ENCODE peak calls at places on chromosomes 5 and 9, in six cellular contexts. F is transverse colon; S is sciatic nerve; P is aorta; B is stimulated activated CD4-positive, alpha-beta T cell treated with anti-CD3 and anti-CD28 coated beads, Interleukin-2, amount 100 ng/mL, for 24 hours; Z is GM20000. O is an unnamed sample.

GRCh38 chr5:133081716-133082115 is 29.9 kb downstream of the HSPA4 start:
- DNase-seq in F (no peak), Z (no peak), P (no peak), S (no peak), B (no peak), O (no peak)

GRCh38 chr5:126600631-126601511 is at the start of gene PHAX:
- DNase-seq in S (peak; percentile 85), B (peak; percentile 78), F (peak; percentile 86), P (peak; percentile 91), Z (peak; percentile 94), O (peak; percentile 63)

GRCh38 chr9:112233769-112234168 is 58.7 kb upstream of the SUSD1 start:
- DNase-seq in S (no peak), F (no peak), P (no peak), B (no peak), Z (no peak), O (no peak)

GRCh38 chr9:34443533-34443932 is 14.8 kb downstream of the FAM219A start:
- DNase-seq in F (no peak), B (no peak), Z (no peak), P (no peak), S (no peak), O (no peak)

GRCh38 chr9:99449726-99450125 is 227.6 kb downstream of the SEC61B start:
- DNase-seq in P (no peak), S (no peak), B (no peak), Z (no peak), F (no peak), O (no peak)

GRCh38 chr5:132546108-132546507 is 2.8 kb upstream of the IL5 start:
- DNase-seq in P (no peak), Z (no peak), B (peak; percentile 67), S (no peak), F (no peak), O (no peak)

GRCh38 chr5:67983251-67983941 is 232.2 kb upstream of the PIK3R1 start:
- DNase-seq in B (no peak), F (no peak), P (no peak), Z (no peak), S (no peak), O (no peak)

GRCh38 chr9:19999491-20000057 is 210.7 kb upstream of the SLC24A2 start:
- DNase-seq in B (peak; percentile 66), S (no peak), P (no peak), F (no peak), Z (peak; percentile 56), O (no peak)

GRCh38 chr9:136840877-136841645 is 1.2 kb upstream of the AJM1 start:
- DNase-seq in S (no peak), P (no peak), F (peak; percentile 81), Z (no peak), B (no peak), O (no peak)

GRCh38 chr5:173888473-173889135 is 455 bp downstream of the CPEB4 start:
- DNase-seq in B (no peak), F (peak; percentile 35), Z (no peak), S (peak; percentile 69), P (peak; percentile 79), O (no peak)

GRCh38 chr9:122261469-122261881 is 3.2 kb downstream of the RBM18 start:
- DNase-seq in B (no peak), P (peak; percentile 89), F (peak; percentile 64), S (peak; percentile 79), Z (no peak), O (peak; percentile 76)

GRCh38 chr9:88433583-88434240 is 45.5 kb downstream of the SPIN1 start:
- DNase-seq in Z (no peak), S (no peak), B (no peak), P (no peak), F (no peak), O (no peak)

GRCh38 chr5:64972591-64972990 is 203.9 kb downstream of the CWC27 start:
- DNase-seq in P (no peak), B (no peak), F (no peak), Z (no peak), S (no peak), O (no peak)

GRCh38 chr9:69882998-69883565 is 62.5 kb downstream of the CFAP95 start:
- DNase-seq in F (no peak), Z (no peak), S (no peak), P (no peak), B (no peak), O (no peak)

GRCh38 chr9:1049641-1050040 is 516 bp upstream of the DMRT2 start:
- DNase-seq in Z (no peak), B (no peak), S (no peak), P (no peak), F (peak; percentile 42), O (no peak)

GRCh38 chr5:154461531-154461930 is 15.7 kb downstream of the SAP30L start:
- DNase-seq in S (no peak), B (no peak), F (no peak), P (no peak), Z (no peak), O (no peak)

GRCh38 chr9:23587433-23587832 is 238.6 kb downstream of the ELAVL2 start:
- DNase-seq in S (peak; percentile 57), F (no peak), B (no peak), P (no peak), Z (no peak), O (peak; percentile 66)

GRCh38 chr5:168934186-168934585 is 355.0 kb upstream of the PANK3 start:
- DNase-seq in B (no peak), F (no peak), P (no peak), S (no peak), Z (no peak), O (no peak)

GRCh38 chr9:89278997-89279739 is 31.8 kb upstream of the CKS2 start:
- DNase-seq in F (no peak), Z (peak; percentile 72), S (no peak), B (no peak), P (no peak), O (no peak)

GRCh38 chr5:173727839-173728778 is 111.7 kb upstream of the BOD1 start:
- DNase-seq in S (no peak), F (no peak), Z (no peak), P (no peak), B (no peak), O (no peak)

GRCh38 chr9:116686693-116687073 is 422 bp upstream of the TRIM32 start:
- DNase-seq in F (no peak), Z (peak; percentile 26), B (no peak), S (no peak), P (no peak), O (no peak)

GRCh38 chr9:125493384-125493783 is 213.6 kb downstream of the MAPKAP1 start:
- DNase-seq in B (no peak), F (peak; percentile 16), S (no peak), P (no peak), Z (no peak), O (no peak)

GRCh38 chr9:91758491-91758981 is 191.5 kb downstream of the ROR2 start:
- DNase-seq in P (no peak), S (no peak), B (peak; percentile 41), Z (peak; percentile 53), F (peak; percentile 54), O (no peak)

GRCh38 chr5:64612349-64612961 is 77.8 kb upstream of the SHISAL2B start:
- DNase-seq in B (no peak), Z (peak; percentile 29), P (no peak), S (no peak), F (no peak), O (no peak)

GRCh38 chr5:14364576-14365472 is 216.8 kb upstream of the OTULINL start:
- DNase-seq in S (no peak), F (no peak), P (no peak), B (no peak), Z (no peak), O (no peak)

GRCh38 chr5:123422433-123423277 is 548 bp downstream of the CEP120 start:
- DNase-seq in Z (peak; percentile 38), S (no peak), F (no peak), B (no peak), P (no peak), O (no peak)

GRCh38 chr5:10856646-10857332 is 95.8 kb upstream of the DAP start:
- DNase-seq in Z (peak; percentile 20), F (peak; percentile 16), B (peak; percentile 34), S (peak; percentile 74), P (no peak), O (peak; percentile 28)

GRCh38 chr9:129464972-129465833 is 155.7 kb downstream of the C9orf50 start:
- DNase-seq in Z (no peak), B (no peak), F (no peak), P (no peak), S (peak; percentile 80), O (no peak)

O was measured in breast epithelium.